ENCODE peak calls at places on chromosomes 13 and 19, in four cellular contexts. T is Karpas-422, V is IMR-90, I is PC-9. H is an unnamed sample.

GRCh38 chr13:95481051-95481775 is 71.3 kb upstream of the CLDN10 start:
- DNase-seq in T (no peak), V (peak; percentile 18), I (no peak), H (peak; percentile 51)

GRCh38 chr19:2494447-2495129 is 18.7 kb downstream of the GADD45B start:
- DNase-seq in T (peak; percentile 65), V (peak; percentile 79), I (peak; percentile 32), H (peak; percentile 61)

GRCh38 chr19:33055718-33056117 is 9.0 kb downstream of the RHPN2 start:
- DNase-seq in T (no peak), V (peak; percentile 49), I (no peak), H (peak; percentile 49)

GRCh38 chr13:20709369-20709768 is 5.9 kb downstream of the IL17D start:
- DNase-seq in T (no peak), V (no peak), I (no peak), H (no peak)

GRCh38 chr19:3207466-3208242 is 16.8 kb upstream of the CELF5 start:
- DNase-seq in T (peak; percentile 47), V (no peak), I (no peak), H (no peak)

GRCh38 chr19:2055871-2056809 is 5.1 kb upstream of the MKNK2 start:
- DNase-seq in T (no peak), V (peak; percentile 64), I (peak; percentile 35), H (peak; percentile 62)

GRCh38 chr13:57128909-57129308 is 11.8 kb upstream of the PRR20A start:
- DNase-seq in T (no peak), V (no peak), I (no peak), H (peak; percentile 13)

GRCh38 chr13:80217614-80218456 is 123.1 kb downstream of the SPRY2 start:
- DNase-seq in T (no peak), V (peak; percentile 71), I (peak; percentile 32), H (peak; percentile 70)

GRCh38 chr13:72208112-72208645 is 341.2 kb upstream of the DACH1 start:
- DNase-seq in T (no peak), V (no peak), I (no peak), H (peak; percentile 51)

GRCh38 chr19:33311326-33311682 is 9.0 kb upstream of the CEBPA start:
- DNase-seq in T (peak; percentile 73), V (no peak), I (peak; percentile 43), H (peak; percentile 16)

DNA sequence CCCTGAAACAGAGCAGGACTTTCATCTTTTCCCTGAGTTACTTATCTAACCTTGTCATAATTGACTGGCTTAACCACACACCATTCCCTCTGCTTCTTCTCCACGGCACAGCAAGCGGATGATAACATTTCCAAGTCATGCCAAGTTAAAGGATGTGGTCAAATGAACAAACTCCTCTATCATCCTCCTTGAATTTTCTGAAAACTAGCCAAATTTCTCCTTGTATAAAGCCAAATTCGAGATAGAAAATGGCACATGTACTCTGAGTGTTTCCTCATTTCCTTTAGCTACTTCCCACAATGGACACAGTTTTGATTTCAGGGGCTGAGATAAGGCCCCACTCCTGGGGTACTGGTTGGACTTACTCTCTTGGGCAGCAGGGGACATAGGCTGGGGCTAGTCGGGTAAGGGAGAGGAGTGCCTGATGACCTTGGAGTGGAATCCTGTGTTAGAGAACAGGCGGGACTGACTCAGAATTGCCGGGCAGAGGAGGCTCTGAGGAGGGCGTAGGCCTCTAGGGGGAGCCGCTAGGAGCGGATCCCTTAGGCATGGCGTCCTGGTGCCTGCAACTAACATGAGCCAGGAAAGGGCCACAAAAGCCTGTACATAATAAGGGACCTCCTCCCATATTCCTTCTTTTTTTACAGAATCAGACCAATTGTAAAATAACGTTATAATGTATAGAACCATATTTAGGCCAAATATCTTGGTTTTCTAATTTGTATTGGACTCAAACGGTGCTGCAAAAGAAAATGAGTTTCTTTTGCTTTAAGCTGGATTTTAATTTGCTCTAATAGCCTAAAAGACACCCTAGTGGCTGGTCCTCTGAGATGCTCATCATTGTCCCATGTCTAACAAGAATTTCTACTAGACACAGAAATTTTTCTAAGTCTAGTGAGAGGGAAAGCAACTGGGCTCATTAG is 20.4 kb upstream of the TMTC4 start:
- DNase-seq in T (peak; percentile 72), V (peak; percentile 38), I (peak; percentile 31), H (peak; percentile 58)
- H2AFZ ChIP-seq in T (no peak overlapping the region), V (peak overlapping the region; percentile 82), I (no peak overlapping the region), H (peak overlapping the region; percentile 33)

GRCh38 chr19:11849264-11849615 is 714 bp downstream of the ZNF439 start:
- DNase-seq in T (peak; percentile 82), V (no peak), I (no peak), H (no peak)

GRCh38 chr19:11853358-11853757 is 4.8 kb downstream of the ZNF439 start:
- DNase-seq in T (no peak), V (no peak), I (no peak), H (no peak)

GRCh38 chr19:11848200-11848593 is 329 bp upstream of the ZNF439 start:
- DNase-seq in T (no peak), V (no peak), I (no peak), H (no peak)

GRCh38 chr19:11843741-11844140 is 4.8 kb upstream of the ZNF439 start:
- DNase-seq in T (no peak), V (no peak), I (no peak), H (no peak)

DNA sequence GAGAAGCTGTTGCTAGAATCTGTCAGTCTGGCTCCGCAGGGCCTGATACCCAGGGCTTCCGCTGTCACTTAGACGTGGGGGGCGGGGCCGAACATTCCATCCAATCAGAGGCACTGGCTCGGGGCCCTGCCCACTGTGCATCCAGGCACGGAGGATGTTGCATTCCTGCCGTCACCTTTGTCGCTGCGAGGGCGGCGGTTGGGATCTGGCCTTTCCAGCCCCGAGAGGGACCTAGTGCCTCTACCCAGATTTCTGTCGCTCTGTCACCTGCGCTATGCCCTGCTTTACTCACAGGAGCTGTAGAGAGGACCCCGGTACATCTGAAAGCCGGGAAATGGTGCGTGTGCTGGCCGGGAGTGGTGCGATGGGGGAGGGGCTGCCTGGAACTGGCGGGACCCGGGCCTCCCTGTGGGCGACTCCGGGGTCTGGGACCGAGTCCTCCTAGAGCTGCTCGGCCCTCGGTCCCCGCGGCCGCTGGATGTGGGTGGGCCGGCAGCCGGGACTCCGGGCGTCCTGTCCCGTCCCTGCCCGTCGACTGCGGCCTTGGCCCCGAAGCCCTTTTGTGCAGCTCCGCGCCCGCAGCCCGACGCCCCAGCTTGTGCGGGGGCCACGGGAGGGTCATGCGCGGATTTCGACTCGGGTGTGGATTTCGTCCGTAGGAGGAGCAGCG is at the start of gene ZNF439:
- DNase-seq in T (peak; percentile 98), V (peak; percentile 71), I (peak; percentile 61), H (peak; percentile 83)
- H2AFZ ChIP-seq in T (peak within 1 kb of the TSS; percentile 99), V (peak within 1 kb of the TSS; percentile 98), I (no peak within 1 kb of the TSS), H (peak within 1 kb of the TSS; percentile 87)

GRCh38 chr13:29936051-29936813 is 85.8 kb upstream of the UBL3 start:
- DNase-seq in T (no peak), V (no peak), I (no peak), H (no peak)
- H2AFZ ChIP-seq in T (no peak overlapping the region), V (peak overlapping the region; percentile 16), I (no peak overlapping the region), H (no peak overlapping the region)

GRCh38 chr13:98450012-98450411 is 126.9 kb downstream of the STK24 start:
- DNase-seq in T (no peak), V (peak; percentile 37), I (no peak), H (no peak)

GRCh38 chr13:98447881-98448641 is 128.8 kb downstream of the STK24 start:
- DNase-seq in T (peak; percentile 59), V (no peak), I (no peak), H (peak; percentile 13)

GRCh38 chr13:98450495-98451167 is 126.3 kb downstream of the STK24 start:
- DNase-seq in T (no peak), V (no peak), I (no peak), H (no peak)

GRCh38 chr13:98448642-98448928 is 128.3 kb downstream of the STK24 start:
- DNase-seq in T (no peak), V (no peak), I (no peak), H (no peak)

GRCh38 chr13:98449273-98449672 is 127.6 kb downstream of the STK24 start:
- DNase-seq in T (no peak), V (no peak), I (no peak), H (no peak)
- H2AFZ ChIP-seq in T (no peak overlapping the region), V (no peak overlapping the region), I (no peak overlapping the region), H (no peak overlapping the region)

H was measured in PC-3.